ENCODE peak calls at places on chromosomes 2 and 18, in four cellular contexts. One of them, this sample, is unnamed.
A peak's percentile ranks its signal among the peaks of the same experiment; 100 is the strongest.

GRCh38 chr2:10444463-10444862 is 3.7 kb downstream of the ODC1 start:
- DNase-seq in foreskin fibroblast: no peak
- DNase-seq in DND-41: no peak
- DNase-seq in GM06990: no peak
- DNase-seq in this sample: no peak

GRCh38 chr2:4256351-4256750 is 553.0 kb downstream of the DCDC2C start:
- DNase-seq in foreskin fibroblast: no peak
- DNase-seq in DND-41: no peak
- DNase-seq in GM06990: no peak
- DNase-seq in this sample: no peak

GRCh38 chr2:158569284-158569683 is 112.5 kb downstream of the PKP4 start:
- DNase-seq in foreskin fibroblast: no peak
- DNase-seq in DND-41: no peak
- DNase-seq in GM06990: no peak
- DNase-seq in this sample: no peak

GRCh38 chr2:79162132-79162531 is 2.6 kb upstream of the REG3A start:
- DNase-seq in foreskin fibroblast: no peak
- DNase-seq in DND-41: no peak
- DNase-seq in GM06990: no peak
- DNase-seq in this sample: no peak

GRCh38 chr2:6492573-6492972 is 373.1 kb downstream of the CMPK2 start:
- DNase-seq in foreskin fibroblast: no peak
- DNase-seq in DND-41: no peak
- DNase-seq in GM06990: no peak
- DNase-seq in this sample: no peak

GRCh38 chr2:237515166-237515565 is 28.1 kb downstream of the MLPH start:
- DNase-seq in foreskin fibroblast: no peak
- DNase-seq in DND-41: no peak
- DNase-seq in GM06990: no peak
- DNase-seq in this sample: no peak

GRCh38 chr2:203623104-203623503 is 83.3 kb upstream of the CD28 start:
- DNase-seq in foreskin fibroblast: peak; percentile 90
- DNase-seq in DND-41: no peak
- DNase-seq in GM06990: no peak
- DNase-seq in this sample: peak; percentile 95

GRCh38 chr2:166436976-166437375 is 57.1 kb downstream of the SCN7A start:
- DNase-seq in foreskin fibroblast: no peak
- DNase-seq in DND-41: no peak
- DNase-seq in GM06990: no peak
- DNase-seq in this sample: no peak

GRCh38 chr2:186588940-186589732 is 720 bp upstream of the ITGAV start:
- DNase-seq in foreskin fibroblast: no peak
- DNase-seq in DND-41: no peak
- DNase-seq in GM06990: no peak
- DNase-seq in this sample: no peak

GRCh38 chr2:26685943-26686839 is 6.3 kb upstream of the KCNK3 start:
- DNase-seq in foreskin fibroblast: no peak
- DNase-seq in DND-41: no peak
- DNase-seq in GM06990: no peak
- DNase-seq in this sample: no peak

GRCh38 chr2:226993171-226993570 is 157.3 kb downstream of the RHBDD1 start:
- DNase-seq in foreskin fibroblast: no peak
- DNase-seq in DND-41: no peak
- DNase-seq in GM06990: no peak
- DNase-seq in this sample: no peak

GRCh38 chr18:24016643-24017042 is 2.1 kb downstream of the TTC39C start:
- DNase-seq in foreskin fibroblast: no peak
- DNase-seq in DND-41: no peak
- DNase-seq in GM06990: no peak
- DNase-seq in this sample: no peak

GRCh38 chr2:34012728-34013302 is 413.7 kb upstream of the FAM98A start:
- DNase-seq in foreskin fibroblast: no peak
- DNase-seq in DND-41: peak; percentile 33
- DNase-seq in GM06990: no peak
- DNase-seq in this sample: peak; percentile 17

GRCh38 chr2:147451902-147452515 is 392.8 kb upstream of the ACVR2A start:
- DNase-seq in foreskin fibroblast: no peak
- DNase-seq in DND-41: no peak
- DNase-seq in GM06990: no peak
- DNase-seq in this sample: no peak

GRCh38 chr2:174699993-174700766 is 64.1 kb downstream of the CHRNA1 start:
- DNase-seq in foreskin fibroblast: peak; percentile 30
- DNase-seq in DND-41: peak; percentile 24
- DNase-seq in GM06990: no peak
- DNase-seq in this sample: peak; percentile 48
- TF ChIP-seq CTCF in foreskin fibroblast: peak; percentile 38
- TF ChIP-seq CTCF in DND-41: peak; percentile 75
- TF ChIP-seq CTCF in GM06990: peak; percentile 62
- TF ChIP-seq CTCF in this sample: peak; percentile 90

DNA sequence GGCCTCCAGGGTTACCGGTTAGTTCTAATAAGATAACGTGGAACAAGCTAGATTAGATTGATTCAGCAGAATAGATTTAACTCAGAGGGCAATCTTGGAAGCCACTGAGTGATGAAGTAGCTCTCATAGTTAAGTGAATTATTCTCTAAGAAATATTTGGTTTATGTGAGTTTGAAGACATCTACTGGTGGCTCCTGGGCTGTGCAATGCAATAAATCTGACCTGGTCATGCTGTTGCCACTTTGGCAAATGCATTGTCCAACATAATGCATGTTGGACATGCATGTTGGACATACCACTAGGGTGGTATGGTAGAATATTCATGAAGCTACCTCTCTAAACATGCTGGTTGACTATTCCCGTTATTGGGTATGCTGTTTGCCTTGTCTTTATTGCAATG is 493.7 kb upstream of the VRK2 start:
- DNase-seq in foreskin fibroblast: no peak
- DNase-seq in DND-41: no peak
- DNase-seq in GM06990: no peak
- DNase-seq in this sample: no peak
- TF ChIP-seq CTCF in foreskin fibroblast: no peak
- TF ChIP-seq CTCF in DND-41: no peak
- TF ChIP-seq CTCF in GM06990: peak; percentile 23
- TF ChIP-seq CTCF in this sample: peak; percentile 48

GRCh38 chr2:67394734-67395133 is 2.4 kb upstream of the ETAA1 start:
- DNase-seq in foreskin fibroblast: peak; percentile 66
- DNase-seq in DND-41: no peak
- DNase-seq in GM06990: no peak
- DNase-seq in this sample: peak; percentile 57

GRCh38 chr2:67400560-67401464 is 3.7 kb downstream of the ETAA1 start:
- DNase-seq in foreskin fibroblast: no peak
- DNase-seq in DND-41: no peak
- DNase-seq in GM06990: no peak
- DNase-seq in this sample: peak; percentile 23

GRCh38 chr2:67399144-67399543 is 2.0 kb downstream of the ETAA1 start:
- DNase-seq in foreskin fibroblast: no peak
- DNase-seq in DND-41: no peak
- DNase-seq in GM06990: no peak
- DNase-seq in this sample: no peak

GRCh38 chr2:67399831-67400489 is 2.8 kb downstream of the ETAA1 start:
- DNase-seq in foreskin fibroblast: peak; percentile 34
- DNase-seq in DND-41: no peak
- DNase-seq in GM06990: no peak
- DNase-seq in this sample: peak; percentile 34

DNA sequence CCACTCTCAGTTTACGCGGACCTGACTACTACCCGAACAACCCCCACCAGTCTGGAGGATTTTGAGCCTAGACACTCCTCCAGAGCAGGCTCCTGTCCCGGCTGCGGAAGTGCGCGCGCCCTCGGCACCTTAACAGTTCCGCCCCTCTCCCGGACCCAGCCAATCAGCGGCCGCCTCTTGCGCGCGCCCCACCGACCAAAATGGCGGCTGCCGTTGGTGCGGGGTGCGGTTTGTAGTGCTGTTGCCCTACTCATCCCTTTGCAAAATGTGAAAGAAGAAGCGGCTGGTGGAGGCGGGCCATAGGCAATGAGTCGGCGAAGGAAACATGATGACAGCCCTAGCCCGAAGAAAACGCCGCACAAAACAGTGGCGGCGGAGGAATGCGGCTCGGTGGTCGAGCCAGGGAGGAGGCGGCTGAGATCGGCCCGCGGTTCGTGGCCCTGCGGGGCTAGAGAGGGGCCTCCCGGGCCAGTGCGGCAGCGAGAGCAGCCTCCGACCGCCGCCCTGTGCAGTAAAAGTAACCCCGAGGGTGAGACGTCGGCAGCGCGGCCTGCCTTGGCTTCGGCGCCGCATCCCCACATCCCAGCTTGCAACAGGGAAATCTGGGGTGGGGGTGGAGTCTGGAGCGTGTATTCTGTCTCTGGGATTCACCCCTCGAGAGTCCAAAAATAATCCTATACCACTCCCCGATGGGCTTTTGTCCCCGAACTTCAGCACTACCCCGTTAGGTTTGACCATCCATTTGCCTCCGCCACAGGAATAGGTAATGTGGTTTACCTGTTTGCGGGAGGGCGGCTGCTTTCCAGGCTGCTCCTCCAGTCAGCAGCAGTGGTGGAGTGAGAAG is at the start of gene ETAA1:
- DNase-seq in foreskin fibroblast: peak; percentile 87
- DNase-seq in DND-41: peak; percentile 93
- DNase-seq in GM06990: peak; percentile 92
- DNase-seq in this sample: peak; percentile 82
- TF ChIP-seq CTCF in foreskin fibroblast: no peak
- TF ChIP-seq CTCF in DND-41: no peak
- TF ChIP-seq CTCF in GM06990: no peak
- TF ChIP-seq CTCF in this sample: no peak

DNA sequence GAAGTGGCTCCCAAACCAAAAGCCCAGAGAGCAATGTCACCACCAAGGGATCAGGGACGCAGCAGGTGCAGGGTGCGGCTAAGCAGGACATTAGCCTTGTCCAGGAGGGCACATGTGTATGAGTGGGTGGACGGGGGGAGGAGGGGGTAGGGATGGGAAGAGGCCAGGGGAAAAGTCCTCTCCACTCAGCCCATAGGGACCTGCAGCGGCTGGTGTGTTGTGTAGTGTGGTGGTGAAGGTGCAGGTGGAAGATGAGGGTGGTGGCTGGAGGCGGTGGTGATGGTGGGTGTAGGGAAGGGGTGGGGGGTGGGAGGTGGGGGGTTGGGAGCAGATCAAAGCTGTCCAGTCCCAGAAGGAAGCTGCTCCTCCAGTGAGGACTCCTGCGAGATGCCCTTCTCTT is 3.7 kb downstream of the C2orf81 start:
- DNase-seq in foreskin fibroblast: no peak
- DNase-seq in DND-41: no peak
- DNase-seq in GM06990: no peak
- DNase-seq in this sample: no peak
- TF ChIP-seq CTCF in foreskin fibroblast: no peak
- TF ChIP-seq CTCF in DND-41: no peak
- TF ChIP-seq CTCF in GM06990: no peak
- TF ChIP-seq CTCF in this sample: no peak

GRCh38 chr2:222290691-222291484 is 7.9 kb downstream of the PAX3 start:
- DNase-seq in foreskin fibroblast: peak; percentile 72
- DNase-seq in DND-41: no peak
- DNase-seq in GM06990: no peak
- DNase-seq in this sample: peak; percentile 78
- TF ChIP-seq CTCF in foreskin fibroblast: no peak
- TF ChIP-seq CTCF in DND-41: no peak
- TF ChIP-seq CTCF in GM06990: no peak
- TF ChIP-seq CTCF in this sample: peak; percentile 22

DNA sequence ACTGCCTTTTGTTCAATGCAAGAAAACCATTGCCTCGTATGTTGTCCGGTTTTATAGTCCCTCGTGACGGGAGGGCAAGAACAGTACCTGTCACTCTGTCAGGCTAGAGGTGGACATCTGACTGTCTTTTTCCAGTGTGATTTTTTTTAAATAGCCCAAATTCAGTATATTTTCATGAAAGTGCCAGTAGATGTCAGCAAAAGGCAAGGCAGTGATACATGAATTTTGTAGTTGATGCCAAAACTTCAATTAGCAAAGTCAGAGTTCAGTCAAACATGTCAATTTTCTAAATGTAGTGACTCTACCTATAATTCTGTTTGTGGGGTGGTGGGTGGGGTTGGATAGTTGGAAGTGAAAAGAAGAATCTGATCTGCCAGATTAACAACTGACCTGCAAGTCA is 296.0 kb upstream of the MC4R start:
- DNase-seq in foreskin fibroblast: no peak
- DNase-seq in DND-41: no peak
- DNase-seq in GM06990: no peak
- DNase-seq in this sample: no peak
- TF ChIP-seq CTCF in foreskin fibroblast: no peak
- TF ChIP-seq CTCF in DND-41: peak; percentile 20
- TF ChIP-seq CTCF in GM06990: peak; percentile 22
- TF ChIP-seq CTCF in this sample: no peak

DNA sequence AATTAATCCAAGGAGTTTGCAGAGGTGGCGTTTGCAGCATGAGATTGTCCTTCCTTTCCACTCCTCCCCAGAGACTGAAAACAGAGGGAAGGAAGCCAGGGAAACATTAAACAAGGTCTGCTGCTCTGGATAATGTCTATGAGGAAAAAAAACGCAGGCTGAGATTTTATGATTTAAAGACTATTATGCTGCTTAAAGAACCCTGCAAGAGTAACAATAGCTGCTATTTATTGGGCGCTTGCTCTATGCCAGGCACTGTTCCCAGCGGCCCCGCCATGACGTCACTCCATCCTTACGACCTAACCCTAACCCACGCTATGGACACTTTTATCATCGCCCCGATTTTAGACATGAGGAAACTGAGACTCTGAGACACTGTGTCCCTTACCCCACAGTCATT is 222.4 kb downstream of the BCL2 start:
- DNase-seq in foreskin fibroblast: no peak
- DNase-seq in DND-41: no peak
- DNase-seq in GM06990: no peak
- DNase-seq in this sample: no peak
- TF ChIP-seq CTCF in foreskin fibroblast: no peak
- TF ChIP-seq CTCF in DND-41: no peak
- TF ChIP-seq CTCF in GM06990: no peak
- TF ChIP-seq CTCF in this sample: no peak

GRCh38 chr2:197965756-197966155 is 161.4 kb downstream of the PLCL1 start:
- DNase-seq in foreskin fibroblast: no peak
- DNase-seq in DND-41: no peak
- DNase-seq in GM06990: no peak
- DNase-seq in this sample: no peak
- TF ChIP-seq CTCF in foreskin fibroblast: no peak
- TF ChIP-seq CTCF in DND-41: no peak
- TF ChIP-seq CTCF in GM06990: no peak
- TF ChIP-seq CTCF in this sample: no peak

GRCh38 chr18:5556317-5556974 is 12.6 kb upstream of the EPB41L3 start:
- DNase-seq in foreskin fibroblast: no peak
- DNase-seq in DND-41: no peak
- DNase-seq in GM06990: no peak
- DNase-seq in this sample: no peak
- TF ChIP-seq CTCF in foreskin fibroblast: no peak
- TF ChIP-seq CTCF in DND-41: no peak
- TF ChIP-seq CTCF in GM06990: no peak
- TF ChIP-seq CTCF in this sample: no peak

This sample was measured in HFFc6.